ENCODE peak calls at places on chromosome 2, in four cellular contexts. U, Q, X and O are unnamed samples.

GRCh38 chr2:44836174-44836573 is 105.3 kb upstream of the SIX3 start:
- DNase-seq in U (no peak), X (no peak), Q (no peak), O (no peak)

GRCh38 chr2:145631561-145631960 is 1111.6 kb upstream of the ZEB2 start:
- DNase-seq in Q (no peak), U (no peak), X (no peak), O (no peak)

GRCh38 chr2:224882291-224883171 is 159.7 kb downstream of the DOCK10 start:
- DNase-seq in Q (no peak), X (no peak), U (no peak), O (no peak)

GRCh38 chr2:222993920-222994650 is 57.9 kb upstream of the KCNE4 start:
- DNase-seq in X (peak; percentile 84), Q (no peak), U (no peak), O (peak; percentile 18)

GRCh38 chr2:45869165-45869501 is 217.7 kb downstream of the PRKCE start:
- DNase-seq in X (no peak), Q (no peak), U (no peak), O (no peak)

GRCh38 chr2:180651596-180651995 is 328.8 kb upstream of the UBE2E3 start:
- DNase-seq in U (no peak), Q (no peak), X (no peak), O (no peak)

GRCh38 chr2:217538719-217539118 is 464.1 kb downstream of the TNS1 start:
- DNase-seq in Q (no peak), X (no peak), U (no peak), O (peak; percentile 90)

GRCh38 chr2:111689899-111690298 is 194.1 kb downstream of the ANAPC1 start:
- DNase-seq in Q (no peak), U (no peak), X (no peak), O (no peak)

GRCh38 chr2:10978112-10978670 is 66.5 kb downstream of the KCNF1 start:
- DNase-seq in X (peak; percentile 68), Q (no peak), U (no peak), O (no peak)

GRCh38 chr2:121521359-121521758 is 9.3 kb upstream of the RNU4ATAC start:
- DNase-seq in U (no peak), Q (no peak), X (no peak), O (no peak)

GRCh38 chr2:218694405-218695145 is 16.1 kb upstream of the TTLL4 start:
- DNase-seq in Q (no peak), X (no peak), U (no peak), O (no peak)

GRCh38 chr2:144151405-144151804 is 368.5 kb downstream of the ZEB2 start:
- DNase-seq in X (no peak), Q (no peak), U (no peak), O (no peak)

GRCh38 chr2:25304339-25304728 is 37.4 kb downstream of the DNMT3A start:
- DNase-seq in U (no peak), X (no peak), Q (no peak), O (no peak)

GRCh38 chr2:133821107-133821760 is 253.0 kb upstream of the NCKAP5 start:
- DNase-seq in U (no peak), Q (no peak), X (no peak), O (no peak)

GRCh38 chr2:38522754-38523349 is 79.9 kb downstream of the HNRNPLL start:
- DNase-seq in X (no peak), U (no peak), Q (no peak), O (peak; percentile 93)

GRCh38 chr2:58640042-58640441 is 398.9 kb upstream of the FANCL start:
- DNase-seq in U (no peak), Q (no peak), X (no peak), O (no peak)

GRCh38 chr2:86790134-86790827 is 432 bp downstream of the CD8A start:
- DNase-seq in U (no peak), Q (peak; percentile 29), X (no peak), O (peak; percentile 48)

GRCh38 chr2:62589691-62590356 is 83.8 kb upstream of the TMEM17 start:
- DNase-seq in Q (no peak), U (no peak), X (no peak), O (no peak)

GRCh38 chr2:138602166-138602460 is 100.5 kb downstream of the SPOPL start:
- DNase-seq in Q (no peak), U (no peak), X (no peak), O (no peak)

GRCh38 chr2:27041708-27042107 is 8.9 kb downstream of the TMEM214 start:
- DNase-seq in U (no peak), Q (no peak), X (no peak), O (peak; percentile 90)

GRCh38 chr2:201129044-201129505 is 13.1 kb downstream of the CFLAR start:
- DNase-seq in Q (no peak), U (no peak), X (no peak), O (no peak)

GRCh38 chr2:9799729-9800632 is 43.3 kb upstream of the TAF1B start:
- DNase-seq in X (peak; percentile 91), U (peak; percentile 77), Q (peak; percentile 96), O (peak; percentile 92)

GRCh38 chr2:104975371-104975770 is 62.5 kb upstream of the MRPS9 start:
- DNase-seq in Q (no peak), X (no peak), U (no peak), O (no peak)

GRCh38 chr2:118103963-118104942 is 16.0 kb downstream of the INSIG2 start:
- DNase-seq in X (no peak), U (no peak), Q (no peak), O (no peak)

GRCh38 chr2:112577756-112578155 is 6.7 kb upstream of the CHCHD5 start:
- DNase-seq in Q (no peak), U (no peak), X (no peak), O (no peak)

GRCh38 chr2:220198911-220199310 is 571.5 kb downstream of the SLC4A3 start:
- DNase-seq in Q (no peak), X (no peak), U (no peak), O (no peak)

GRCh38 chr2:46387292-46387691 is 90.1 kb downstream of the EPAS1 start:
- DNase-seq in U (no peak), Q (no peak), X (peak; percentile 38), O (no peak)

GRCh38 chr2:128765822-128766221 is 447.2 kb upstream of the HS6ST1 start:
- DNase-seq in Q (no peak), U (no peak), X (peak; percentile 44), O (peak; percentile 61)

GRCh38 chr2:227607969-227608368 is 6.7 kb downstream of the SCYGR3 start:
- DNase-seq in Q (no peak), X (no peak), U (no peak), O (no peak)